ENCODE peak calls at places on chromosomes 7 and 10, in four cellular contexts. N is right lobe of liver, H is HCT116, U is tibial nerve. T is an unnamed sample.

GRCh38 chr10:112232670-112233069 is 49.1 kb upstream of the GPAM start:
- DNase-seq in U (no peak), N (no peak), H (no peak), T (no peak)

GRCh38 chr10:95480901-95481491 is 80.2 kb downstream of the SORBS1 start:
- DNase-seq in H (no peak), U (no peak), N (no peak), T (no peak)

GRCh38 chr10:52208394-52208793 is 105.7 kb upstream of the DKK1 start:
- DNase-seq in U (no peak), N (no peak), H (no peak), T (no peak)

GRCh38 chr7:149669121-149669818 is 104.1 kb downstream of the ZNF467 start:
- DNase-seq in H (peak), N (no peak), U (no peak), T (no peak)

GRCh38 chr7:43232376-43232775 is 119.9 kb downstream of the HECW1 start:
- DNase-seq in U (no peak), H (no peak), N (no peak), T (no peak)

GRCh38 chr10:19417740-19418139 is 369.1 kb downstream of the MALRD1 start:
- DNase-seq in H (no peak), N (no peak), U (no peak), T (no peak)

GRCh38 chr7:20280475-20281351 is 50.0 kb upstream of the ITGB8 start:
- DNase-seq in N (no peak), U (no peak), H (no peak), T (no peak)

GRCh38 chr7:106056513-106057203 is 55.5 kb downstream of the SYPL1 start:
- DNase-seq in N (peak), U (no peak), H (peak), T (no peak)

GRCh38 chr10:89915970-89916369 is 214.6 kb downstream of the KIF20B start:
- DNase-seq in U (no peak), N (no peak), H (no peak), T (no peak)

GRCh38 chr7:22584179-22584578 is 84.2 kb upstream of the STEAP1B start:
- DNase-seq in U (no peak), H (no peak), N (no peak), T (no peak)

GRCh38 chr10:101536800-101537199 is 51.3 kb downstream of the POLL start:
- DNase-seq in U (no peak), N (no peak), H (peak), T (no peak)

GRCh38 chr10:62264126-62264525 is 4.5 kb downstream of the RTKN2 start:
- DNase-seq in U (no peak), N (no peak), H (no peak), T (no peak)

GRCh38 chr7:88429382-88429781 is 122.7 kb upstream of the STEAP4 start:
- DNase-seq in H (peak), U (no peak), N (no peak), T (no peak)

GRCh38 chr10:30788307-30788706 is 158.8 kb upstream of the LYZL2 start:
- DNase-seq in N (no peak), H (no peak), U (no peak), T (no peak)

GRCh38 chr7:70434376-70434775 is 697.6 kb upstream of the GALNT17 start:
- DNase-seq in H (no peak), N (no peak), U (no peak), T (no peak)

GRCh38 chr7:51019231-51019844 is 236.6 kb upstream of the GRB10 start:
- DNase-seq in H (no peak), U (no peak), N (no peak), T (no peak)

GRCh38 chr10:73827346-73828089 is 16.1 kb upstream of the NDST2 start:
- DNase-seq in H (no peak), N (no peak), U (no peak), T (peak)

GRCh38 chr7:15862781-15863165 is 176.3 kb upstream of the MEOX2 start:
- DNase-seq in N (no peak), H (no peak), U (no peak), T (no peak)

GRCh38 chr10:107028249-107028648 is 136.3 kb downstream of the SORCS1 start:
- DNase-seq in N (no peak), U (no peak), H (no peak), T (no peak)

GRCh38 chr7:51350195-51350896 is 33.7 kb upstream of the COBL start:
- DNase-seq in N (no peak), H (peak), U (no peak), T (no peak)

GRCh38 chr7:132256721-132257212 is 319.5 kb downstream of the PLXNA4 start:
- DNase-seq in H (no peak), N (no peak), U (no peak), T (no peak)

GRCh38 chr10:52335665-52336064 is 21.6 kb downstream of the DKK1 start:
- DNase-seq in N (no peak), U (no peak), H (no peak), T (no peak)

GRCh38 chr7:134722786-134723322 is 56.6 kb upstream of the CALD1 start:
- DNase-seq in U (no peak), H (no peak), N (no peak), T (no peak)

GRCh38 chr7:108010377-108010776 is 7.4 kb upstream of the LAMB1 start:
- DNase-seq in N (no peak), U (no peak), H (no peak), T (no peak)

GRCh38 chr10:16854623-16855022 is 37.4 kb upstream of the RSU1 start:
- DNase-seq in N (no peak), U (no peak), H (no peak), T (no peak)

GRCh38 chr10:117754770-117755510 is 212.4 kb downstream of the EMX2 start:
- DNase-seq in U (no peak), N (no peak), H (no peak), T (no peak)

GRCh38 chr7:150398965-150399320 is 19.8 kb downstream of the ZNF775 start:
- DNase-seq in H (no peak), N (no peak), U (no peak), T (no peak)

GRCh38 chr7:20602306-20602705 is 13.2 kb upstream of the ABCB5 start:
- DNase-seq in N (no peak), H (no peak), U (no peak), T (no peak)

GRCh38 chr10:96718304-96718990 is 1.9 kb downstream of the PIK3AP1 start:
- DNase-seq in U (no peak), N (no peak), H (no peak), T (no peak)

GRCh38 chr7:131027287-131027773 is 293.3 kb upstream of the KLF14 start:
- DNase-seq in H (no peak), U (no peak), N (no peak), T (no peak)

GRCh38 chr7:108408294-108409004 is 47.8 kb downstream of the NRCAM start:
- DNase-seq in N (no peak), U (no peak), H (no peak), T (no peak)

DNA sequence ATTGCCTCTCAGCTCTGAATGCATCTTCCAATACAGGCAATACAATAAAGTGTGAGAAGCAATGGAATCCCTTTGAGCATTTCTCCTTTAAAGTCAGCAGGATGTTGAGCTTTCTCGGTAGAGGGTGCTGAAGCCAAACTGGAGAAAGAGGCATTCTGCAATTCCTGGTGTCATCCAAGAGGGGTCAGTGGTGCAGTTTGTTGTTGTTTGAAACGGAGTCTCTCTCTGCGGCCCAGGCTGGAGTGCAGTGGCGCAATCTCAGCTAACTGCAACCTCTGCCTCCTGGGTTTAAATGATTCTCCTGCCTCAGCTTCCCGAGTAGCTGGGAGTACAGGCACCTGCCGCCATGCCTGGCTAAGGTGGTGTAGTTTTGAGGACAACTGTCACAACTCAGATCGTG is 486.5 kb downstream of the CALN1 start:
- DNase-seq in N (no peak), H (no peak), U (no peak), T (no peak)
- TF ChIP-seq CTCF in N (no peak), H (peak), U (no peak), T (peak)

GRCh38 chr7:78587443-78588044 is 789.0 kb downstream of the PHTF2 start:
- DNase-seq in N (no peak), H (peak), U (no peak), T (no peak)
- TF ChIP-seq CTCF in N (no peak), H (peak), U (no peak), T (peak)

GRCh38 chr7:100692578-100692961 is 1.5 kb downstream of the GIGYF1 start:
- DNase-seq in H (no peak), U (no peak), N (peak), T (no peak)

GRCh38 chr7:100693312-100694195 is 496 bp downstream of the GIGYF1 start:
- DNase-seq in H (no peak), N (peak), U (no peak), T (no peak)

GRCh38 chr7:100689230-100690135 is 4.6 kb downstream of the GIGYF1 start:
- DNase-seq in N (peak), U (no peak), H (no peak), T (no peak)

GRCh38 chr7:100694196-100694745 is at the start of gene GIGYF1:
- DNase-seq in N (peak), U (no peak), H (no peak), T (no peak)

DNA sequence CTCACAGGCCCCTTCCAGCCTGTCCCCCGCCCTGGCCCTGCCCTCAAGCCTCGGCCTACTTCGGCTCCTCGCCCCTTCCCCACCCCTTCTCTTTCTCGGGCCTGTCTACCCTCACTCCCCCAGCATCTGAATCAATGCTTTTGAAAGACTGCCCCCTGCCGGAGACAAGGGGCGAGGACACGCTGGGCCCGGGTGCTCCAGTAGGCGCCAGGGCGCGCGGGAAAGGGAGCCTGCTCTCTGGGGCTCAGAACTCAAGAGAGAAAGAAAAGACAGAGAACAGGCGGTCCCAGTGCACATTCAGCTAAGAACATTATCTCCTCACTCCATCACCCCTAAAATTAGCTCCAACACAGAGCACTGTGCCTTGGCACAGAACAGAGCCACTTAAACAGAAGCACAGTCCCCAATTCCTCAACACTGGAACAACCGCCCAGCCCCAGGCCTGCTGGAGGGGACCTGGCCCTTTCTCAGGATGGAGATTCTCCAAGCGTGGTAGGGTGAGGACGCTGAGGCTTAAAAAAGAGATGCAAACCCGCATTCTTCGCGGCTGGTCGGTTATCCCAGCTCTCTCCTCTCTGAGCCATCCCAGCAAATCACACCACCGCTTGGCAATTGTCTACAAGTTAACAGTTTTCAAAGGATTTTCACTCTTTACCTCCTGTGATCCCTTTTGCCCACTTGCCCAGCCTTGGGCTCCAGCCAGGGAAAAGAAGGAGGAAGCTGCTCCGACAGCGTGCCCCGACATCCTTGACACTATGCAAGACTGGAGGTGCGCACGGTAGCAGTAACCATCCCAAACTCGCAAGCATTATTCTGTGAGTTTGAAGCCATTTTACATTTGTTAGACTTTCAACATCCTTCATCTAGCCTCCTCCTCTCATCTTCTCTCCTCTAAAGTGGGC is 2.1 kb downstream of the GIGYF1 start:
- DNase-seq in H (no peak), U (peak), N (peak), T (no peak)
- TF ChIP-seq CTCF in H (peak), U (peak), N (peak), T (peak)

GRCh38 chr7:1478480-1478879 is 19.2 kb upstream of the MICALL2 start:
- DNase-seq in N (no peak), H (no peak), U (no peak), T (no peak)

GRCh38 chr7:1483079-1483478 is 21.1 kb downstream of the INTS1 start:
- DNase-seq in U (no peak), N (no peak), H (no peak), T (no peak)

GRCh38 chr7:1481300-1481699 is 22.0 kb upstream of the MICALL2 start:
- DNase-seq in H (no peak), U (no peak), N (no peak), T (no peak)

GRCh38 chr7:1479287-1479686 is 20.0 kb upstream of the MICALL2 start:
- DNase-seq in N (no peak), H (no peak), U (no peak), T (no peak)

DNA sequence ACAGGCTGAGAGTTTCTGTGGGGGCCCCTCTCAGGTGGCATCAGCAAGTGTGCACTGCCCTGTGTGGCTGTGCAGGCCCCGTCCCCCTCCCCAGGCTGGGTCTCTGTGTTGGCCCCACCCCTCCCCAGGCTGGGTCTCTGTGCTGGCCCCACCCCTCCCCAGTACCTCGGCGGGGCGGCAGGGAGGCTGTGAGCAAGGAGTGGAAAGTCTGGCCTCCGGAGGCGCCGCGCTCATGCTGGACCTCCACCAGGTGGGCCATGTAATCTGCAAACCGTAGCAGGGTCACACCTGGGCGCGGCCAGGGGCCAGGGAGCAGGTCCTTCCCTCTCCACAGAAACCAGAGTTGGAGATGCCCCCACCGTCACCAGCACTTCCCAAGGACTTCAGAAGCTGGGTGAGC is 21.4 kb upstream of the MICALL2 start:
- DNase-seq in U (no peak), H (no peak), N (no peak), T (no peak)
- TF ChIP-seq CTCF in U (no peak), H (no peak), N (no peak), T (no peak)

DNA sequence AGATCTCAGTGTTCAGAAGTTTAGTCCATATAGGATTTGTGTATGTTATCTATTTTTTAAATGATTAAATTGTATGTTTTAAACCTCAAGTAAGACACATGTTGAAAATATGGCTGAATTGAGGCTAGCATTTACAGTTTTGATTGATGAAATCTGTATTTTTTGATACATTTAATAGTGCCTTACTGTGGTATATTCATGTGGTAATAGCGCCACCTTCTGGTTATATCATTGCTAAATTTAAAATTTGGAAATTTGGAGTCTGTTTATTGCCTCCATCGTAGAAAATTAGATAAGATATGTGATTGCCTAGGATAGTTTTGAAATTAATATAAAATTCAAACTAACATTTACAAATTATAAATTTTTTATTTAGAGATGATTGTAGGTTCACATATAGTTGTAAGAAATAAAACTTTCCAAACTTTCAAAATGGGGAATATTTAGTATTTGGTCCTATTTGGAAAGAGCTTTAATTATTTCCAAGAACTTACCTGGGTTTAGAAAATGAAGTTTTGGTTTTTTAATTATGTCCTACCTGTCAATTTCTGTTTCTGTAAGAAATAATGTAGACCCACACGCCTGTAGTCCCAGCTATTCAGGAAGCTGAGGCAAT is 19.1 kb upstream of the ARMS2 start:
- DNase-seq in H (peak), N (no peak), U (no peak), T (no peak)
- TF ChIP-seq CTCF in H (peak), N (peak), U (peak), T (peak)

GRCh38 chr10:121736315-121737002 is 138.2 kb upstream of the FGFR2 start:
- DNase-seq in H (no peak), U (no peak), N (no peak), T (no peak)

GRCh38 chr10:121739114-121739513 is 140.9 kb upstream of the FGFR2 start:
- DNase-seq in H (no peak), U (no peak), N (no peak), T (no peak)

GRCh38 chr10:121735248-121735647 is 137.0 kb upstream of the FGFR2 start:
- DNase-seq in N (no peak), H (no peak), U (no peak), T (no peak)

GRCh38 chr10:121732676-121733445 is 134.6 kb upstream of the FGFR2 start:
- DNase-seq in H (no peak), U (no peak), N (no peak), T (no peak)

DNA sequence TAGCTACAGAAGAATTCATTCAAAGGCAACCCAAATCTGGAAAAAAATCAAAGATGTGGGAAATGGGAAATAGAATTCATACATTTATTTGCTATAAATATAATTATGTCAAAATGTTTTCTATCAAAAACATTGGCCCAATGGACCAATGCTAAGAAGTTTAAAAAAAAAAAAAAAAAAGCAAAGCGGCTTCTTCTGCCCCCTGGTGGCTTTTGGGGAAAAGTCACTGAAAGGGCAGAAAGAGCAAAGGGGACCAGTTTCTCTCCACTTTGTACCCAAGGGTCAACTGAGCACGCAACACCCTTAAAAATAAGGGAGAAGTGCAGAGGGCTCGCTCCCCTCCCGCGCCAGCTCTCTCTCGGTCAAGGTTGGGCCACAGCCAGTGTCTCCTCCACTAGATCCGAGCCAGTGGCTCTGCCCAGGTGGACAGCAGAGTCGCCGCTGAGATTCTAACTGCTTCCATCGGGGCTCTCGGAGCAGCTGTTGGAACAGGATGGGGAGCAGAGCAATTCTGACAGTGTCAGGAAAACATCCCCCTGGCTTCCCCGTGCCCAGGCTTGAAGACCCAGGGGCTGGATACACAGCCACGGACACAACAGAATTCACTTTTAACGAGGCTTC is 136.4 kb upstream of the FGFR2 start:
- DNase-seq in H (peak), N (no peak), U (no peak), T (no peak)
- TF ChIP-seq CTCF in H (peak), N (peak), U (peak), T (peak)

GRCh38 chr7:24700446-24701044 is 56.7 kb downstream of the GSDME start:
- DNase-seq in H (no peak), U (no peak), N (no peak), T (no peak)
- TF ChIP-seq CTCF in H (no peak), U (no peak), N (no peak), T (no peak)